ENCODE peak calls at places on chromosome 16, in six cellular contexts. X, J, B, Y, T and P are unnamed samples.

GRCh38 chr16:75494696-75495601 is at the start of gene CHST6:
- DNase-seq in J (no peak), X (peak; percentile 17), Y (peak; percentile 60), B (peak; percentile 65), T (no peak), P (no peak)

GRCh38 chr16:80792031-80792430 is 12.4 kb downstream of the CDYL2 start:
- DNase-seq in Y (peak; percentile 37), J (no peak), T (no peak), X (no peak), B (no peak), P (no peak)

GRCh38 chr16:89670496-89671431 is 13.1 kb downstream of the SPATA33 start:
- DNase-seq in Y (peak; percentile 25), B (no peak), T (peak; percentile 35), J (no peak), X (no peak), P (no peak)

GRCh38 chr16:6852643-6853042 is 480.0 kb upstream of the RBFOX1 start:
- DNase-seq in J (no peak), X (no peak), B (no peak), Y (no peak), T (no peak), P (no peak)

GRCh38 chr16:50267151-50267631 is 840 bp downstream of the ADCY7 start:
- DNase-seq in T (no peak), Y (no peak), B (no peak), X (no peak), J (no peak), P (peak; percentile 79)

GRCh38 chr16:54677551-54677950 is 253.1 kb upstream of the IRX5 start:
- DNase-seq in X (no peak), Y (no peak), B (no peak), T (no peak), J (no peak), P (no peak)

GRCh38 chr16:15770107-15770506 is 86.7 kb downstream of the MYH11 start:
- DNase-seq in T (no peak), B (no peak), Y (peak; percentile 94), X (no peak), J (no peak), P (no peak)

GRCh38 chr16:88542231-88542630 is 28.0 kb upstream of the ZC3H18 start:
- DNase-seq in B (no peak), T (no peak), X (no peak), J (no peak), Y (no peak), P (no peak)

GRCh38 chr16:2584742-2585650 is 47.2 kb downstream of the PDPK1 start:
- DNase-seq in B (no peak), T (no peak), J (no peak), X (peak; percentile 3), Y (peak; percentile 20), P (peak; percentile 82)

GRCh38 chr16:72091217-72091616 is 2.2 kb downstream of the TXNL4B start:
- DNase-seq in J (no peak), X (no peak), B (no peak), T (no peak), Y (no peak), P (no peak)

GRCh38 chr16:68893710-68894705 is 50.7 kb downstream of the TANGO6 start:
- DNase-seq in T (no peak), J (no peak), X (no peak), Y (peak; percentile 58), B (no peak), P (no peak)

GRCh38 chr16:15641753-15642556 is 999 bp downstream of the MARF1 start:
- DNase-seq in Y (no peak), J (no peak), B (no peak), X (no peak), T (no peak), P (no peak)

GRCh38 chr16:81939164-81940067 is 71.9 kb downstream of the SDR42E1 start:
- DNase-seq in B (no peak), J (no peak), X (no peak), Y (no peak), T (no peak), P (no peak)

GRCh38 chr16:75385507-75386152 is 47.7 kb downstream of the CFDP1 start:
- DNase-seq in X (peak; percentile 22), J (peak; percentile 66), T (no peak), B (peak; percentile 41), Y (peak; percentile 93), P (no peak)

GRCh38 chr16:87570938-87571867 is 31.1 kb upstream of the JPH3 start:
- DNase-seq in Y (peak; percentile 75), T (peak; percentile 91), J (peak; percentile 43), X (no peak), B (no peak), P (no peak)

GRCh38 chr16:56744996-56745640 is 15.2 kb downstream of the NUP93 start:
- DNase-seq in X (no peak), T (no peak), B (no peak), J (no peak), Y (no peak), P (no peak)

GRCh38 chr16:11674818-11675560 is 6.7 kb downstream of the SNN start:
- DNase-seq in J (no peak), Y (peak; percentile 57), X (no peak), T (peak; percentile 60), B (no peak), P (no peak)

GRCh38 chr16:84453061-84453752 is 51.3 kb downstream of the MEAK7 start:
- DNase-seq in Y (no peak), X (no peak), J (no peak), B (no peak), T (no peak), P (peak; percentile 64)

GRCh38 chr16:70396209-70396904 is 42.5 kb downstream of the ST3GAL2 start:
- DNase-seq in Y (no peak), T (peak; percentile 49), X (no peak), B (no peak), J (no peak), P (no peak)

GRCh38 chr16:47461598-47462266 is 601 bp downstream of the PHKB start:
- DNase-seq in B (peak; percentile 12), Y (peak; percentile 60), J (no peak), X (peak; percentile 32), T (peak; percentile 20), P (no peak)

GRCh38 chr16:3364774-3365427 is 9.2 kb downstream of the OR2C1 start:
- DNase-seq in X (peak; percentile 87), B (peak; percentile 97), J (peak; percentile 91), Y (peak; percentile 97), T (peak; percentile 84), P (peak; percentile 93)

GRCh38 chr16:85805442-85806045 is 6.0 kb downstream of the COX4I1 start:
- DNase-seq in T (no peak), X (no peak), J (no peak), B (no peak), Y (no peak), P (no peak)

GRCh38 chr16:54062361-54063346 is 223.9 kb downstream of the IRX3 start:
- DNase-seq in B (no peak), J (peak; percentile 85), T (no peak), X (no peak), Y (no peak), P (no peak)

GRCh38 chr16:11871193-11871592 is 19.9 kb upstream of the RSL1D1 start:
- DNase-seq in T (no peak), J (no peak), Y (peak; percentile 48), X (no peak), B (no peak), P (no peak)

GRCh38 chr16:88407807-88408206 is 25.0 kb downstream of the ZNF469 start:
- DNase-seq in T (no peak), J (no peak), Y (no peak), X (no peak), B (no peak), P (no peak)

GRCh38 chr16:1991135-1991551 is 1.4 kb downstream of the SYNGR3 start:
- DNase-seq in X (peak; percentile 49), B (no peak), J (no peak), Y (no peak), T (no peak), P (no peak)

GRCh38 chr16:74717367-74717766 is 16.7 kb upstream of the MLKL start:
- DNase-seq in X (no peak), Y (no peak), B (no peak), J (no peak), T (no peak), P (no peak)

GRCh38 chr16:72743011-72743761 is 304.7 kb downstream of the ZFHX3 start:
- DNase-seq in X (no peak), B (no peak), T (no peak), Y (no peak), J (no peak), P (no peak)

GRCh38 chr16:28063047-28063521 is 430 bp downstream of the GSG1L start:
- DNase-seq in T (no peak), X (no peak), B (no peak), Y (peak; percentile 21), J (no peak), P (no peak)

GRCh38 chr16:20676867-20677266 is 20.6 kb downstream of the ACSM1 start:
- DNase-seq in X (no peak), J (no peak), Y (no peak), T (no peak), B (no peak), P (no peak)

GRCh38 chr16:50305441-50306061 is 39.2 kb downstream of the ADCY7 start:
- DNase-seq in Y (no peak), X (no peak), J (no peak), B (no peak), T (no peak), P (peak; percentile 62)

GRCh38 chr16:75559564-75560372 is 3.7 kb upstream of the TMEM231 start:
- DNase-seq in T (peak; percentile 52), Y (peak; percentile 66), B (no peak), X (no peak), J (no peak), P (no peak)

GRCh38 chr16:16075463-16076399 is 126.3 kb downstream of the ABCC1 start:
- DNase-seq in J (no peak), T (no peak), Y (peak; percentile 43), X (no peak), B (no peak), P (no peak)

GRCh38 chr16:46830902-46831647 is at the start of gene C16orf87:
- DNase-seq in T (peak; percentile 97), B (peak; percentile 92), Y (peak; percentile 96), X (peak; percentile 93), J (peak; percentile 90), P (peak; percentile 96)